ENCODE peak calls at places on chromosomes 3 and 15, in nine cellular contexts. Y is stimulated activated CD4-positive, alpha-beta T cell treated with anti-CD3 and anti-CD28 coated beads, Interleukin-15, amount 100 ng/mL, for 24 hours; M is keratinocyte; R is RWPE1; N is GM12891; S is cardiac muscle cell; W is posterior vena cava; O is globus pallidus; P is GM04503. K is an unnamed sample.

GRCh38 chr3:42795621-42796181 is 8.6 kb downstream of the HIGD1A start:
- DNase-seq in Y (no peak), M (no peak), R (no peak), N (no peak), S (no peak), W (no peak), O (no peak), P (no peak), K (no peak)

GRCh38 chr15:32877620-32878019 is 159.8 kb downstream of the GREM1 start:
- DNase-seq in Y (no peak), M (no peak), R (no peak), N (no peak), S (no peak), W (no peak), O (no peak), P (no peak), K (no peak)

GRCh38 chr15:64131547-64131946 is 20.0 kb upstream of the SNX22 start:
- DNase-seq in Y (no peak), M (no peak), R (no peak), N (no peak), S (no peak), W (no peak), O (peak; percentile 71), P (no peak), K (no peak)

GRCh38 chr3:14804835-14805780 is 13.7 kb upstream of the FGD5 start:
- DNase-seq in Y (no peak), M (no peak), R (no peak), N (no peak), S (no peak), W (peak; percentile 59), O (no peak), P (no peak), K (no peak)

GRCh38 chr15:78035319-78035718 is 42.2 kb downstream of the TBC1D2B start:
- DNase-seq in Y (peak; percentile 49), M (no peak), R (no peak), N (no peak), S (peak; percentile 30), W (peak; percentile 57), O (no peak), P (no peak), K (peak; percentile 48)

GRCh38 chr3:10674593-10674992 is 141.4 kb upstream of the SLC6A11 start:
- DNase-seq in Y (no peak), M (no peak), R (no peak), N (no peak), S (no peak), W (no peak), O (peak; percentile 38), P (no peak), K (no peak)

GRCh38 chr3:189710620-189711388 is 79.6 kb downstream of the TP63 start:
- DNase-seq in Y (peak; percentile 4), M (peak; percentile 54), R (peak; percentile 74), N (no peak), S (no peak), W (no peak), O (no peak), P (peak; percentile 96), K (no peak)

GRCh38 chr15:65987100-65987499 is 117.8 kb downstream of the RAB11A start:
- DNase-seq in Y (no peak), M (no peak), R (no peak), N (no peak), S (no peak), W (no peak), O (no peak), P (no peak), K (no peak)

GRCh38 chr3:147392083-147392916 is 14.0 kb downstream of the ZIC4 start:
- DNase-seq in Y (no peak), M (no peak), R (no peak), N (no peak), S (peak; percentile 64), W (no peak), O (peak; percentile 89), P (peak; percentile 48), K (no peak)

GRCh38 chr3:182636646-182637045 is 156.7 kb upstream of the ATP11B start:
- DNase-seq in Y (no peak), M (no peak), R (peak; percentile 55), N (no peak), S (no peak), W (no peak), O (no peak), P (no peak), K (no peak)

GRCh38 chr3:102183623-102184022 is 251.2 kb upstream of the ZPLD1 start:
- DNase-seq in Y (no peak), M (no peak), R (no peak), N (no peak), S (no peak), W (no peak), O (no peak), P (no peak), K (no peak)

GRCh38 chr15:91953432-91953831 is 99.9 kb downstream of the SLCO3A1 start:
- DNase-seq in Y (no peak), M (peak; percentile 92), R (peak; percentile 90), N (no peak), S (no peak), W (no peak), O (no peak), P (no peak), K (no peak)

GRCh38 chr15:33425149-33425548 is 114.4 kb downstream of the RYR3 start:
- DNase-seq in Y (no peak), M (peak; percentile 72), R (peak; percentile 60), N (no peak), S (no peak), W (no peak), O (no peak), P (peak; percentile 7), K (no peak)

GRCh38 chr3:52286777-52287110 is 884 bp upstream of the GLYCTK start:
- DNase-seq in Y (no peak), M (no peak), R (no peak), N (no peak), S (no peak), W (no peak), O (no peak), P (no peak), K (no peak)

GRCh38 chr3:120526011-120526870 is 69.9 kb upstream of the NDUFB4 start:
- DNase-seq in Y (no peak), M (no peak), R (no peak), N (no peak), S (no peak), W (no peak), O (no peak), P (no peak), K (no peak)

GRCh38 chr15:101052681-101053121 is 133.5 kb downstream of the LRRK1 start:
- DNase-seq in Y (no peak), M (no peak), R (no peak), N (no peak), S (no peak), W (peak; percentile 69), O (no peak), P (no peak), K (no peak)

GRCh38 chr15:70219256-70219919 is 121.7 kb upstream of the TLE3 start:
- DNase-seq in Y (no peak), M (no peak), R (no peak), N (no peak), S (no peak), W (no peak), O (peak; percentile 30), P (no peak), K (no peak)

GRCh38 chr15:29127506-29128430 is 141.9 kb downstream of the NSMCE3 start:
- DNase-seq in Y (no peak), M (no peak), R (no peak), N (no peak), S (no peak), W (no peak), O (no peak), P (no peak), K (no peak)

GRCh38 chr15:29103825-29104565 is 165.6 kb downstream of the NSMCE3 start:
- DNase-seq in Y (peak; percentile 74), M (no peak), R (peak; percentile 63), N (peak; percentile 83), S (peak; percentile 87), W (peak; percentile 90), O (peak; percentile 77), P (peak; percentile 14), K (no peak)

GRCh38 chr3:156790141-156790540 is 36.0 kb upstream of the LEKR1 start:
- DNase-seq in Y (no peak), M (no peak), R (no peak), N (no peak), S (no peak), W (no peak), O (no peak), P (no peak), K (no peak)

GRCh38 chr3:188901671-188902331 is 270.0 kb upstream of the TPRG1 start:
- DNase-seq in Y (no peak), M (no peak), R (no peak), N (no peak), S (no peak), W (no peak), O (no peak), P (no peak), K (no peak)

GRCh38 chr15:49064884-49065283 is 18.6 kb upstream of the SECISBP2L start:
- DNase-seq in Y (no peak), M (no peak), R (no peak), N (no peak), S (peak; percentile 51), W (no peak), O (no peak), P (no peak), K (no peak)

GRCh38 chr15:38474155-38474757 is 20.3 kb downstream of the FAM98B start:
- DNase-seq in Y (no peak), M (peak; percentile 46), R (peak; percentile 22), N (no peak), S (peak; percentile 73), W (no peak), O (peak; percentile 78), P (peak; percentile 35), K (peak; percentile 61)

GRCh38 chr15:70789213-70789612 is 25.9 kb upstream of the UACA start:
- DNase-seq in Y (no peak), M (no peak), R (no peak), N (no peak), S (no peak), W (no peak), O (no peak), P (no peak), K (no peak)

GRCh38 chr15:29765234-29765841 is 56.9 kb downstream of the TJP1 start:
- DNase-seq in Y (no peak), M (no peak), R (no peak), N (no peak), S (no peak), W (no peak), O (no peak), P (no peak), K (no peak)

GRCh38 chr3:54122046-54122801 is at the start of gene CACNA2D3:
- DNase-seq in Y (peak; percentile 5), M (no peak), R (no peak), N (peak; percentile 25), S (peak; percentile 71), W (no peak), O (peak; percentile 23), P (no peak), K (no peak)

GRCh38 chr3:12395349-12396012 is 88.8 kb upstream of the TSEN2 start:
- DNase-seq in Y (peak; percentile 37), M (no peak), R (no peak), N (peak; percentile 25), S (no peak), W (no peak), O (no peak), P (no peak), K (no peak)

GRCh38 chr3:194586839-194587238 is 46.4 kb downstream of the TMEM44 start:
- DNase-seq in Y (peak; percentile 16), M (peak; percentile 71), R (no peak), N (no peak), S (no peak), W (no peak), O (no peak), P (no peak), K (no peak)

GRCh38 chr15:56725386-56725785 is 7.9 kb downstream of the ZNF280D start:
- DNase-seq in Y (no peak), M (no peak), R (no peak), N (no peak), S (no peak), W (no peak), O (no peak), P (no peak), K (no peak)

GRCh38 chr3:122577409-122578028 is at the start of gene PARP15:
- DNase-seq in Y (peak; percentile 57), M (no peak), R (no peak), N (no peak), S (peak; percentile 15), W (peak; percentile 76), O (no peak), P (no peak), K (peak; percentile 35)

K was measured in CD8-positive, alpha-beta memory T cell.